ENCODE peak calls at places on chromosomes 1 and 21, in five cellular contexts. P is kidney, E is GM06990, X is HFFc6, G is AG09319. M is an unnamed sample.

GRCh38 chr1:228174482-228175315 is 9.1 kb downstream of the IBA57 start:
- DNase-seq in P (peak), E (no peak), X (no peak), G (no peak), M (peak)

GRCh38 chr21:16071761-16072160 is 342.0 kb downstream of the USP25 start:
- DNase-seq in P (no peak), E (no peak), X (no peak), G (no peak), M (no peak)

GRCh38 chr1:145990249-145991097 is 5.9 kb downstream of the TXNIP start:
- DNase-seq in P (no peak), E (no peak), X (no peak), G (no peak), M (no peak)

GRCh38 chr1:24189528-24189927 is 2.4 kb upstream of the IFNLR1 start:
- DNase-seq in P (no peak), E (peak), X (no peak), G (no peak), M (peak)

GRCh38 chr1:230681599-230681998 is 32.3 kb downstream of the AGT start:
- DNase-seq in P (no peak), E (no peak), X (peak), G (peak), M (no peak)

GRCh38 chr21:46397993-46398392 is 60.7 kb upstream of the DIP2A start:
- DNase-seq in P (no peak), E (no peak), X (no peak), G (no peak), M (no peak)

GRCh38 chr1:233085566-233085965 is 135.2 kb downstream of the NTPCR start:
- DNase-seq in P (no peak), E (no peak), X (peak), G (no peak), M (no peak)

GRCh38 chr1:33460947-33461629 is 11.4 kb upstream of the ZSCAN20 start:
- DNase-seq in P (no peak), E (peak), X (no peak), G (no peak), M (peak)

GRCh38 chr1:222109836-222110235 is 367.9 kb upstream of the DUSP10 start:
- DNase-seq in P (no peak), E (no peak), X (peak), G (no peak), M (no peak)

GRCh38 chr1:36150296-36151132 is 1.2 kb upstream of the TRAPPC3 start:
- DNase-seq in P (peak), E (peak), X (peak), G (peak), M (peak)

GRCh38 chr1:28926629-28927441 is 12.5 kb downstream of the EPB41 start:
- DNase-seq in P (no peak), E (peak), X (no peak), G (no peak), M (peak)

GRCh38 chr1:25799346-25799720 is 660 bp upstream of the SELENON start:
- DNase-seq in P (no peak), E (no peak), X (no peak), G (no peak), M (no peak)

GRCh38 chr1:161381707-161382106 is 14.0 kb upstream of the CFAP126 start:
- DNase-seq in P (no peak), E (no peak), X (no peak), G (no peak), M (no peak)

GRCh38 chr1:14787604-14788003 is 189.1 kb downstream of the KAZN start:
- DNase-seq in P (no peak), E (no peak), X (no peak), G (no peak), M (no peak)

GRCh38 chr1:96997717-96998116 is 276.1 kb downstream of the PTBP2 start:
- DNase-seq in P (no peak), E (no peak), X (no peak), G (no peak), M (no peak)

GRCh38 chr1:151281225-151281968 is 702 bp upstream of the ZNF687 start:
- DNase-seq in P (peak), E (peak), X (peak), G (peak), M (peak)
- TF ChIP-seq CTCF in P (peak), E (no peak), X (peak), G (no peak), M (peak)

DNA sequence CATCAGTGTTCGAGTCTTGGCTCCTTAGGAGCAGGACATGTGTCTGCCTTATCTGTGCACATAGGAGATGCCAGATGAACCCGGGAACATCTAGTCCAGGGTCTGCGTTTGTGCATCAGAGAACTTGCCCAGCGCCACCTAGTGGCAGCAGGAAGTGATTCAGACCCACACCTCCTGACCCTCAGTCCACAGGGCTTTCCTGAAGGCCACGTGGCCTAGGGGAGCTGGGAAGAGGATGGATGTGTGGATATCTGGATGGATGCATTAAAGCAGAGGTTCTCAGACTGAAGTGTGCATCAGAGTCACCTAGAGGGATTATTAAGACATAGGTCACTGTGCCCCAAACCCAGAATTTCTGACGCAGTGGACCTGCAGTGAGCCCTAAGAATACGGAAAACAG is 37.3 kb downstream of the CAPN8 start:
- DNase-seq in P (no peak), E (peak), X (peak), G (no peak), M (peak)
- TF ChIP-seq CTCF in P (peak), E (peak), X (peak), G (peak), M (peak)

GRCh38 chr1:218207194-218207593 is 77.9 kb upstream of the RRP15 start:
- DNase-seq in P (no peak), E (no peak), X (peak), G (no peak), M (no peak)
- TF ChIP-seq CTCF in P (no peak), E (no peak), X (no peak), G (no peak), M (no peak)

GRCh38 chr1:98406346-98407088 is 255.0 kb upstream of the SNX7 start:
- DNase-seq in P (no peak), E (no peak), X (no peak), G (no peak), M (no peak)
- TF ChIP-seq CTCF in P (no peak), E (no peak), X (no peak), G (no peak), M (no peak)

M was measured in GM13976.